ENCODE peak calls at places on chromosome 10, in five cellular contexts. Q is fibroblast of the aortic adventitia, Z is A549, A is HFF-Myc, I is BJ. J is an unnamed sample.

GRCh38 chr10:30155401-30155800 is 96.0 kb upstream of the JCAD start:
- DNase-seq in Z (no peak), A (no peak), I (no peak), Q (no peak), J (no peak)

GRCh38 chr10:107701947-107702346 is 537.4 kb upstream of the SORCS1 start:
- DNase-seq in Z (no peak), A (no peak), Q (no peak), I (no peak), J (no peak)

GRCh38 chr10:29386347-29386999 is 97.6 kb downstream of the LYZL1 start:
- DNase-seq in Q (peak; percentile 57), A (no peak), Z (peak; percentile 40), I (no peak), J (no peak)

GRCh38 chr10:86070278-86070677 is 296.3 kb downstream of the GRID1 start:
- DNase-seq in Z (no peak), A (no peak), Q (no peak), I (no peak), J (no peak)

GRCh38 chr10:32110790-32111189 is 54.6 kb upstream of the KIF5B start:
- DNase-seq in Z (no peak), I (no peak), Q (no peak), A (no peak), J (no peak)

GRCh38 chr10:82558208-82558607 is 683.2 kb downstream of the NRG3 start:
- DNase-seq in Q (peak; percentile 49), I (no peak), A (no peak), Z (no peak), J (no peak)

GRCh38 chr10:127928021-127928806 is 21.3 kb downstream of the PTPRE start:
- DNase-seq in A (no peak), I (no peak), Q (peak; percentile 3), Z (no peak), J (no peak)

GRCh38 chr10:47261121-47261520 is 38.9 kb upstream of the GDF10 start:
- DNase-seq in I (no peak), Q (no peak), Z (no peak), A (no peak), J (no peak)

GRCh38 chr10:90621577-90621976 is 236.3 kb downstream of the HTR7 start:
- DNase-seq in Q (peak; percentile 18), A (no peak), I (no peak), Z (no peak), J (no peak)

GRCh38 chr10:125661942-125662515 is 20.9 kb downstream of the TEX36 start:
- DNase-seq in I (peak; percentile 90), Z (no peak), A (peak; percentile 97), Q (peak; percentile 94), J (peak; percentile 93)

GRCh38 chr10:59006511-59007306 is 169.7 kb upstream of the PHYHIPL start:
- DNase-seq in Z (peak; percentile 63), A (peak; percentile 59), I (no peak), Q (peak; percentile 89), J (peak; percentile 38)

GRCh38 chr10:70053896-70054641 is 1.4 kb downstream of the MACROH2A2 start:
- DNase-seq in Z (peak; percentile 38), Q (peak; percentile 10), I (no peak), A (no peak), J (no peak)
- TF ChIP-seq CTCF in Z (peak; percentile 48), Q (peak; percentile 18), I (peak; percentile 15), A (peak; percentile 6), J (peak; percentile 46)

GRCh38 chr10:11168423-11169100 is 150.9 kb downstream of the CELF2 start:
- DNase-seq in A (no peak), I (no peak), Q (no peak), Z (no peak), J (no peak)
- H3K4me3 ChIP-seq in A (no peak overlapping the region), I (no peak overlapping the region), Q (no peak overlapping the region), Z (no peak overlapping the region), J (no peak overlapping the region)

GRCh38 chr10:34286136-34286739 is 528.9 kb downstream of the PARD3 start:
- DNase-seq in A (no peak), Q (no peak), I (no peak), Z (no peak), J (no peak)
- TF ChIP-seq CTCF in A (no peak), Q (no peak), I (no peak), Z (no peak), J (no peak)

GRCh38 chr10:103929396-103929921 is 11.5 kb upstream of the STN1 start:
- DNase-seq in A (no peak), Q (peak; percentile 37), Z (no peak), I (no peak), J (no peak)
- H3K4me3 ChIP-seq in A (no peak overlapping the region), Q (no peak overlapping the region), Z (no peak overlapping the region), I (no peak overlapping the region), J (no peak overlapping the region)

DNA sequence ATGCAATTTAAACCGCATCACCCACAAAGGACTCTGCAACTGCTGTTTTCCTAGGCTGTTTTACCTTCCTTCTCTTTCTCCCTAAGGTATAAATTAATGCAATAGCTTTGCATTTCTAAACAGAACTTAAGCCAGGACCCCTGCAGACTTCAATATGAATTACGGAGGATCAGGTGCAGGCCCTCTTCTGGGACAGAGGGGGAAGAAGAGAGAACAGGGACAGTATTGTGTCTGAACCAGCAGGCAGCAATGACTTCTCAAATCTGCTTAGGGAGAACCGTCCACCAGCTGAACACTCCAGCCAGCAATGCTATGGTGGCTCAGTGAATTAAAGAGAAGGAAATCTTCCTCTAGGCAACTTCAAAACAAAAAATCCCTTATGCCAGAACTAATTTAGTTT is 35.7 kb downstream of the POLR3A start:
- DNase-seq in Q (no peak), I (no peak), Z (no peak), A (no peak), J (no peak)
- TF ChIP-seq CTCF in Q (no peak), I (no peak), Z (no peak), A (no peak), J (no peak)

DNA sequence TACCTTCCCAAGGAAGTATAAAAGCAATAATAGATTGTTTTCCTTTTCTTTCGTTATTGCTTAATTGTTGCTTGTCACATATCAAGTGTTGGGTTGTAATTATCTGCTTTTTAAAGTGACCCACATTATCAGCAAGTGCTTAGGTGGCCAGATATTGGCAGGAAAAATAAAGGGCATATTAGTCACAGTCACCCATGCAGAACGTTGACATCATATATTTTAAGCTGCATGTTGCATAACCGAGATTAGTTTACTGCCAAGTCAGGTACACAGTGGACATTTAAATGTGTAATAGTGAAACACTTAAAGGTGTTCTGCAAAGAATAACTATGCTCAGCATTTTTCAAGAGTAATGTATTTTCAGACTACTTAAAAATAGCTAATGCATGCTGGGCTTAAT is 11.4 kb downstream of the NEBL start:
- DNase-seq in Q (no peak), Z (no peak), A (no peak), I (no peak), J (no peak)
- H3K4me3 ChIP-seq in Q (no peak overlapping the region), Z (no peak overlapping the region), A (no peak overlapping the region), I (no peak overlapping the region), J (no peak overlapping the region)

GRCh38 chr10:97000487-97001182 is 168.5 kb downstream of the LCOR start:
- DNase-seq in A (no peak), I (no peak), Q (no peak), Z (no peak), J (no peak)

GRCh38 chr10:96998329-96998888 is 166.3 kb downstream of the LCOR start:
- DNase-seq in Q (peak; percentile 75), Z (no peak), A (no peak), I (no peak), J (no peak)

GRCh38 chr10:96999987-97000386 is 167.9 kb downstream of the LCOR start:
- DNase-seq in I (no peak), Q (no peak), A (no peak), Z (no peak), J (no peak)

GRCh38 chr10:97001183-97001991 is 169.3 kb downstream of the LCOR start:
- DNase-seq in Q (no peak), A (no peak), I (no peak), Z (no peak), J (no peak)

GRCh38 chr10:96999337-96999736 is 167.2 kb downstream of the LCOR start:
- DNase-seq in Z (no peak), A (no peak), Q (no peak), I (no peak), J (no peak)
- TF ChIP-seq CTCF in Z (no peak), A (no peak), Q (no peak), I (no peak), J (no peak)

GRCh38 chr10:97022616-97023015 is 163.1 kb downstream of the SLIT1 start:
- DNase-seq in A (no peak), Q (no peak), I (no peak), Z (no peak), J (no peak)

GRCh38 chr10:97024181-97025073 is 161.3 kb downstream of the SLIT1 start:
- DNase-seq in Q (peak; percentile 92), A (no peak), I (peak; percentile 41), Z (peak; percentile 70), J (peak; percentile 63)

GRCh38 chr10:97025613-97026242 is 160.0 kb downstream of the SLIT1 start:
- DNase-seq in Z (peak; percentile 44), I (no peak), Q (peak; percentile 43), A (no peak), J (no peak)

GRCh38 chr10:97020452-97021400 is 165.0 kb downstream of the SLIT1 start:
- DNase-seq in I (no peak), Z (no peak), Q (peak; percentile 52), A (no peak), J (no peak)

GRCh38 chr10:97023401-97024180 is 162.2 kb downstream of the SLIT1 start:
- DNase-seq in I (no peak), Z (no peak), Q (peak; percentile 50), A (no peak), J (no peak)
- H3K4me3 ChIP-seq in I (no peak overlapping the region), Z (no peak overlapping the region), Q (peak overlapping the region; percentile 46), A (no peak overlapping the region), J (no peak overlapping the region)

DNA sequence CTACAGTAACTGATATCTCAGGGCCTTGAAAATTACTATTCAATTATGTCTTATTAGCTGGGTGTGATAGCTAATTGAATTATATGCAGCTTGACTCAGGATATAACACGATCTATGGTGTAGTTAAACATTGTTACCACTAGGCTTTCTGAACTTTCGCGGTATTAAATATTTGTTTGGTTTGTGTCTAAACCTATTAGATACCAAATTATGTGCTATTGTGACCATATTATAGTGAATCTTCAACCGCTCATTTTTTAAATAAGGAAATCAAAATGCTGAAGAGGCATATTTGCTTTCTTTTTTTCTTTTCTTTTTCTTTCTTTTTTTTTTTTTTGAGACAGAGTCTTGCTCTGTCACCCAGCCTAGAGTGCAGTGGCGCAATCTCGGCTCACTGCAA is 99.3 kb upstream of the RSU1 start:
- DNase-seq in Z (no peak), Q (no peak), I (no peak), A (no peak), J (no peak)
- TF ChIP-seq CTCF in Z (no peak), Q (no peak), I (no peak), A (no peak), J (no peak)

J was measured in AG09309.